ENCODE peak calls at places on chromosomes 1 and 21, in eight cellular contexts. G, Y, E, Q, S, N, V and D are unnamed samples.

GRCh38 chr1:100146958-100147357 is 14.0 kb downstream of the TRMT13 start:
- DNase-seq in G (no peak), Y (no peak), E (no peak), Q (no peak), S (no peak), N (no peak), V (no peak), D (no peak)

GRCh38 chr1:224592636-224593579 is 23.2 kb upstream of the CNIH3 start:
- DNase-seq in G (no peak), Y (no peak), E (no peak), Q (no peak), S (no peak), N (no peak), V (no peak), D (peak; percentile 60)

GRCh38 chr21:35138665-35139381 is 89.7 kb upstream of the RUNX1 start:
- DNase-seq in G (no peak), Y (no peak), E (no peak), Q (no peak), S (peak; percentile 93), N (no peak), V (no peak), D (no peak)

GRCh38 chr21:14989359-14989758 is 75.4 kb downstream of the NRIP1 start:
- DNase-seq in G (no peak), Y (no peak), E (no peak), Q (no peak), S (no peak), N (no peak), V (peak; percentile 20), D (no peak)

GRCh38 chr1:108182854-108183253 is 17.3 kb downstream of the SLC25A24 start:
- DNase-seq in G (no peak), Y (no peak), E (no peak), Q (no peak), S (no peak), N (no peak), V (no peak), D (no peak)

GRCh38 chr21:36478207-36478701 is 1.7 kb downstream of the CLDN14 start:
- DNase-seq in G (no peak), Y (no peak), E (peak; percentile 24), Q (no peak), S (no peak), N (no peak), V (peak; percentile 85), D (no peak)

GRCh38 chr1:223230161-223230881 is 87.3 kb upstream of the TLR5 start:
- DNase-seq in G (no peak), Y (no peak), E (no peak), Q (no peak), S (peak; percentile 41), N (no peak), V (no peak), D (no peak)

GRCh38 chr1:113405573-113405972 is 15.3 kb downstream of the MAGI3 start:
- DNase-seq in G (no peak), Y (no peak), E (no peak), Q (no peak), S (no peak), N (no peak), V (no peak), D (no peak)

GRCh38 chr1:27530192-27530591 is 40.2 kb upstream of the WASF2 start:
- DNase-seq in G (no peak), Y (no peak), E (no peak), Q (no peak), S (no peak), N (no peak), V (no peak), D (no peak)

GRCh38 chr1:27529638-27530018 is 39.7 kb upstream of the WASF2 start:
- DNase-seq in G (no peak), Y (no peak), E (no peak), Q (no peak), S (no peak), N (no peak), V (no peak), D (no peak)

GRCh38 chr1:27527857-27528700 is 38.1 kb upstream of the WASF2 start:
- DNase-seq in G (peak; percentile 67), Y (no peak), E (peak; percentile 86), Q (no peak), S (no peak), N (peak; percentile 83), V (peak; percentile 22), D (no peak)

GRCh38 chr1:27527223-27527856 is 37.4 kb upstream of the WASF2 start:
- DNase-seq in G (no peak), Y (no peak), E (no peak), Q (peak; percentile 93), S (no peak), N (peak; percentile 66), V (no peak), D (peak; percentile 84)

GRCh38 chr1:27528701-27529637 is 39.0 kb upstream of the WASF2 start:
- DNase-seq in G (no peak), Y (no peak), E (no peak), Q (peak; percentile 95), S (no peak), N (peak; percentile 49), V (peak; percentile 48), D (no peak)
- TF ChIP-seq POLR2AphosphoS5 in G (no peak), Y (no peak), E (peak; percentile 47), Q (peak; percentile 51), S (peak; percentile 41), N (peak; percentile 10), V (no peak), D (peak; percentile 43)

DNA sequence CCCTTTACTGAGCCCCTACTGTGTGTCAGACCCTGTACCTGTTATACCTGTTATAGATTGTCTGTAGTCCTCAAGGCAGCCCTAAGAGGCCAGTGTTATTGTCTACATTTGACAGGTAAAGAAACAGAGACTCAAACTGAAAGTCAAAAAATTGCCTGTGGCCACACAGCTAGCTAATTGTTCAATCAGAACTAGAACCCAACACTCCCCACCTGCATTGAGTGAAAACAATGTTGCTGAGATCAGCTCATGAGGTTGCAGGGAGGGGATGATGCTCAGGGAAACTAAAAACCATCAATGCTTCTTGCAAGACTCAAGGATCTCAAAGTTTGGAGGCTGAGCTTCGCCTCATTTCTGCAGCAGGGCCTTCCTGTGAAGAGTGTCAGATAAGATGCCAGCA is 109.5 kb upstream of the LMO4 start:
- DNase-seq in G (no peak), Y (no peak), E (no peak), Q (no peak), S (no peak), N (no peak), V (no peak), D (no peak)
- H3K4me3 ChIP-seq in G (no peak overlapping the region), Y (no peak overlapping the region), E (no peak overlapping the region), Q (no peak overlapping the region), S (no peak overlapping the region), N (no peak overlapping the region), V (no peak overlapping the region), D (no peak overlapping the region)

GRCh38 chr1:119799599-119800177 is 11.6 kb downstream of the REG4 start:
- DNase-seq in G (no peak), Y (no peak), E (no peak), Q (no peak), S (no peak), N (no peak), V (no peak), D (no peak)
- TF ChIP-seq CTCF in G (no peak), Y (no peak), E (no peak), Q (no peak), S (no peak), N (no peak), V (no peak), D (no peak)

GRCh38 chr1:40372658-40373322 is 737 bp upstream of the SMAP2 start:
- DNase-seq in G (no peak), Y (no peak), E (no peak), Q (no peak), S (no peak), N (no peak), V (no peak), D (no peak)

GRCh38 chr1:40377512-40377911 is 4.0 kb downstream of the SMAP2 start:
- DNase-seq in G (no peak), Y (no peak), E (no peak), Q (no peak), S (no peak), N (no peak), V (no peak), D (no peak)

GRCh38 chr1:40371707-40372258 is 1.7 kb upstream of the SMAP2 start:
- DNase-seq in G (no peak), Y (no peak), E (no peak), Q (no peak), S (no peak), N (no peak), V (no peak), D (no peak)

GRCh38 chr1:40373323-40374283 is at the start of gene SMAP2:
- DNase-seq in G (peak; percentile 97), Y (peak; percentile 96), E (peak; percentile 99), Q (peak; percentile 98), S (peak; percentile 89), N (peak; percentile 98), V (peak; percentile 96), D (peak; percentile 96)
- TF ChIP-seq POLR2AphosphoS5 in G (peak; percentile 94), Y (no peak), E (peak; percentile 100), Q (peak; percentile 85), S (peak; percentile 81), N (peak; percentile 96), V (no peak), D (peak; percentile 33)

DNA sequence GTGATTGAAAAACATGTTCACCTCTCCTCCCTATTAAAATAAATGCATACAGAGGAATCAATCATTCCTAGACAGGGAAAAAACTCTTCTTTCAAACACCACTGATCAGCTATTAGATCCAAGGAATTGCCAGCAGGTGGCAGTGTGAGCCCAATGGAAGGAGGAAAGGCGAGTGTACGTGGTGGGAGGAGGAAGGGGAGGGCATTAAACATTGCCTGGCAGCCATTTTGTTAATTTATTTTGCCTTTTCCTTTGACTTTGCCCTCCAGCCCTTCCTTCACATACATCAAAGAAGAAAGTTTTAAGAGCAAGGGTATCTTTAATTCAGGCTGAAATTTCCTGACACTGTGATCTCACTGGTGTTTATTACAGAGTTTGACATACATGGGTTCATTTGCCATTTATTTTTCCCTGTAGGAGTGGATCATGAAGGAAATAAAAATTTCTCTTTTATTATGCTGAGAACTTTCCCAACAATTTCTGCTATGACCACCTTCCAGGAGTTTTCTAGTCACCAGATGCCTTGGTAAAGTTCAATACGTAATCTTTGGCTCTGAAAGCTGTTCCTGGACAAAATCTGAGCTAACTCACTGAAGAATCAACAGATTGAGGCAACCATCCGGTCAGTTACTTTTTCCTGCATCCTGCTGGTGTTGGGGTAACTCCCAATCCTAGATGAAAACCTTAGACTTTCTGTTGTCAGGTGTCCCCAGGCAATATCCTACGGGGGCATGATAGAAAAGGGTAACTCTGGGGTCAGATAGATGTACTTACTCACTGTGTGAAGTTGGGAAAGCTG is 1.9 kb upstream of the GNAI3 start:
- DNase-seq in G (peak; percentile 93), Y (peak; percentile 93), E (peak; percentile 93), Q (peak; percentile 93), S (peak; percentile 84), N (peak; percentile 94), V (peak; percentile 88), D (peak; percentile 88)
- H3K4me3 ChIP-seq in G (peak overlapping the region; percentile 81), Y (peak overlapping the region; percentile 86), E (peak overlapping the region; percentile 77), Q (peak overlapping the region; percentile 11), S (peak overlapping the region; percentile 86), N (peak overlapping the region; percentile 65), V (no peak overlapping the region), D (no peak overlapping the region)